ENCODE peak calls at places on chromosomes 6 and 20, in five cellular contexts. A is T follicular helper cell; T is lower leg skin; J is A549; Q is activated CD4-positive, alpha-beta T cell treated with anti-CD3 and anti-CD28 coated beads, Interleukin-2, amount 10 ng/mL, durations not matched to agents 7 days and 5 days. M is an unnamed sample.

GRCh38 chr20:62171245-62171644 is 11.6 kb upstream of the MTG2 start:
- DNase-seq in A (no peak), T (no peak), J (no peak), Q (no peak), M (no peak)

GRCh38 chr20:54189630-54190029 is 15.8 kb upstream of the CYP24A1 start:
- DNase-seq in A (no peak), T (no peak), J (no peak), Q (no peak), M (no peak)

GRCh38 chr6:134523903-134524302 is 206.0 kb upstream of the SGK1 start:
- DNase-seq in A (no peak), T (no peak), J (no peak), Q (no peak), M (no peak)

GRCh38 chr6:16243664-16244063 is 5.3 kb downstream of the GMPR start:
- DNase-seq in A (no peak), T (no peak), J (no peak), Q (no peak), M (no peak)

GRCh38 chr6:116438590-116439448 is 22.4 kb upstream of the CALHM6 start:
- DNase-seq in A (no peak), T (no peak), J (no peak), Q (no peak), M (no peak)

GRCh38 chr6:37897321-37897720 is 77.8 kb downstream of the ZFAND3 start:
- DNase-seq in A (no peak), T (no peak), J (peak; percentile 10), Q (no peak), M (no peak)

GRCh38 chr6:75217203-75217602 is 11.3 kb upstream of the COL12A1 start:
- DNase-seq in A (no peak), T (no peak), J (peak; percentile 20), Q (no peak), M (no peak)

GRCh38 chr20:19644085-19644484 is 114.0 kb upstream of the RIN2 start:
- DNase-seq in A (no peak), T (no peak), J (no peak), Q (no peak), M (no peak)

GRCh38 chr20:16806061-16806460 is 57.9 kb downstream of the OTOR start:
- DNase-seq in A (no peak), T (no peak), J (no peak), Q (no peak), M (no peak)

GRCh38 chr6:42786525-42786985 is 4.7 kb downstream of the BICRAL start:
- DNase-seq in A (no peak), T (no peak), J (no peak), Q (no peak), M (no peak)

GRCh38 chr6:107264357-107264831 is 149.1 kb upstream of the BEND3 start:
- DNase-seq in A (no peak), T (no peak), J (peak; percentile 78), Q (no peak), M (no peak)

GRCh38 chr6:38438097-38438496 is 201.6 kb downstream of the BTBD9 start:
- DNase-seq in A (no peak), T (no peak), J (no peak), Q (no peak), M (no peak)

GRCh38 chr20:10288954-10289646 is 70.5 kb downstream of the SNAP25 start:
- DNase-seq in A (no peak), T (no peak), J (peak; percentile 89), Q (no peak), M (no peak)

GRCh38 chr6:74068945-74069570 is 373.1 kb downstream of the CD109 start:
- DNase-seq in A (no peak), T (no peak), J (no peak), Q (no peak), M (no peak)